ENCODE peak calls at places on chromosome 3, in ten cellular contexts. R is heart right ventricle, Q is pancreas, A is retinal pigment epithelial cell, U is aorta, N is thyroid gland, F is AG04449, S is astrocyte of the spinal cord, X is fibroblast of pulmonary artery, H is choroid plexus epithelial cell. E is an unnamed sample.

GRCh38 chr3:189664311-189664710 is 33.1 kb downstream of the TP63 start:
- DNase-seq in A (peak), R (no peak), Q (no peak), F (peak), S (peak), N (no peak), X (peak), H (peak), U (no peak), E (no peak)

GRCh38 chr3:14836049-14836468 is 17.3 kb downstream of the FGD5 start:
- DNase-seq in N (no peak), F (no peak), Q (no peak), S (no peak), A (no peak), H (no peak), X (no peak), U (peak), R (peak), E (no peak)

GRCh38 chr3:176992565-176992964 is 204.7 kb downstream of the TBL1XR1 start:
- DNase-seq in H (no peak), U (no peak), F (no peak), A (no peak), X (no peak), R (no peak), Q (no peak), N (no peak), S (no peak), E (no peak)

GRCh38 chr3:170421147-170421641 is 2.5 kb downstream of the CLDN11 start:
- DNase-seq in X (peak), N (peak), R (no peak), Q (no peak), F (no peak), U (no peak), H (peak), A (no peak), S (peak), E (no peak)

GRCh38 chr3:156317457-156317856 is 197.1 kb downstream of the KCNAB1 start:
- DNase-seq in N (no peak), F (no peak), Q (no peak), A (peak), X (peak), S (peak), H (peak), U (no peak), R (no peak), E (no peak)

GRCh38 chr3:84194032-84194431 is 764.8 kb upstream of the CADM2 start:
- DNase-seq in X (no peak), H (no peak), A (no peak), R (no peak), N (no peak), S (no peak), Q (no peak), U (no peak), F (no peak), E (no peak)

GRCh38 chr3:78734048-78734637 is 1033.7 kb downstream of the ROBO1 start:
- DNase-seq in N (no peak), Q (no peak), R (no peak), U (no peak), H (peak), F (peak), S (peak), X (peak), A (peak), E (no peak)

GRCh38 chr3:142228964-142229363 is 3.6 kb upstream of the GK5 start:
- DNase-seq in Q (no peak), A (no peak), H (no peak), F (no peak), N (no peak), S (no peak), U (no peak), X (no peak), R (no peak), E (no peak)

GRCh38 chr3:70608434-70608833 is 296.0 kb upstream of the MDFIC2 start:
- DNase-seq in Q (no peak), U (no peak), X (no peak), F (no peak), H (no peak), R (no peak), N (no peak), S (no peak), A (no peak), E (no peak)

GRCh38 chr3:24359645-24360462 is 134.8 kb downstream of the THRB start:
- DNase-seq in F (no peak), R (no peak), S (no peak), H (no peak), U (no peak), Q (no peak), N (peak), A (no peak), X (no peak), E (no peak)

GRCh38 chr3:47404955-47405790 is 24.4 kb downstream of the PTPN23 start:
- DNase-seq in A (no peak), F (no peak), H (peak), N (peak), R (peak), Q (no peak), X (peak), U (peak), S (peak), E (no peak)

GRCh38 chr3:58161435-58162398 is 49.1 kb downstream of the DNASE1L3 start:
- DNase-seq in A (peak), N (peak), H (peak), R (no peak), X (peak), S (peak), F (peak), Q (peak), U (peak), E (no peak)

GRCh38 chr3:100335137-100335833 is 728 bp downstream of the NIT2 start:
- DNase-seq in R (no peak), Q (no peak), X (peak), F (no peak), A (no peak), S (peak), N (no peak), U (peak), H (peak), E (peak)

GRCh38 chr3:53166781-53167291 is 5.8 kb downstream of the PRKCD start:
- DNase-seq in X (peak), F (no peak), U (peak), R (peak), A (no peak), S (peak), H (peak), N (peak), Q (peak), E (peak)

GRCh38 chr3:172606021-172606420 is 82.8 kb upstream of the TNFSF10 start:
- DNase-seq in U (no peak), R (no peak), A (no peak), X (peak), H (peak), N (no peak), Q (no peak), S (peak), F (no peak), E (no peak)

GRCh38 chr3:127787556-127787955 is 34.8 kb downstream of the MGLL start:
- DNase-seq in A (no peak), N (no peak), F (no peak), U (no peak), H (no peak), R (no peak), Q (no peak), X (no peak), S (no peak), E (no peak)

GRCh38 chr3:127785711-127786265 is 36.5 kb downstream of the MGLL start:
- DNase-seq in R (no peak), X (no peak), N (no peak), S (no peak), H (no peak), F (no peak), A (no peak), Q (no peak), U (no peak), E (no peak)

GRCh38 chr3:127784865-127785710 is 37.2 kb downstream of the MGLL start:
- DNase-seq in S (no peak), X (no peak), R (no peak), A (no peak), F (no peak), H (no peak), N (no peak), Q (no peak), U (no peak), E (peak)

GRCh38 chr3:127787071-127787490 is 35.2 kb downstream of the MGLL start:
- DNase-seq in F (no peak), S (no peak), X (no peak), N (no peak), Q (no peak), R (peak), A (no peak), H (no peak), U (no peak), E (no peak)

GRCh38 chr3:127786358-127787070 is 35.8 kb downstream of the MGLL start:
- DNase-seq in U (peak), F (no peak), N (peak), A (no peak), Q (no peak), H (no peak), R (peak), X (no peak), S (peak), E (peak)
- H3K4me3 ChIP-seq in U (no peak), F (no peak), N (no peak), A (no peak), Q (no peak), H (no peak), R (no peak), X (no peak), S (no peak), E (no peak)

GRCh38 chr3:149333518-149333859 is at the start of gene TM4SF18:
- DNase-seq in F (no peak), S (no peak), A (peak), Q (no peak), R (no peak), X (no peak), H (peak), U (no peak), N (no peak), E (no peak)

GRCh38 chr3:149332227-149332765 is 1.1 kb downstream of the TM4SF18 start:
- DNase-seq in X (no peak), U (no peak), N (no peak), R (no peak), A (no peak), S (no peak), H (no peak), F (no peak), Q (no peak), E (no peak)

GRCh38 chr3:149330609-149331008 is 2.8 kb downstream of the TM4SF18 start:
- DNase-seq in S (peak), X (no peak), A (no peak), H (no peak), F (no peak), R (no peak), Q (no peak), U (no peak), N (no peak), E (no peak)

GRCh38 chr3:149336925-149337324 is 3.5 kb upstream of the TM4SF18 start:
- DNase-seq in A (no peak), H (no peak), X (no peak), U (no peak), Q (no peak), R (no peak), S (no peak), N (no peak), F (no peak), E (no peak)

GRCh38 chr3:149332781-149333517 is 487 bp downstream of the TM4SF18 start:
- DNase-seq in H (peak), N (no peak), Q (no peak), U (no peak), A (peak), X (no peak), F (no peak), S (peak), R (no peak), E (no peak)
- H3K4me3 ChIP-seq in H (no peak), N (peak), Q (peak), U (no peak), A (peak), X (no peak), F (no peak), S (no peak), R (peak), E (peak)

GRCh38 chr3:65481085-65481484 is 557.6 kb downstream of the MAGI1 start:
- DNase-seq in Q (no peak), F (no peak), A (no peak), R (no peak), H (no peak), U (no peak), X (no peak), N (no peak), S (no peak), E (no peak)

GRCh38 chr3:65479967-65480366 is 558.8 kb downstream of the MAGI1 start:
- DNase-seq in A (no peak), F (no peak), U (no peak), S (peak), H (peak), N (no peak), R (no peak), X (peak), Q (no peak), E (no peak)

GRCh38 chr3:65484964-65485363 is 553.8 kb downstream of the MAGI1 start:
- DNase-seq in N (no peak), S (no peak), Q (no peak), F (no peak), A (no peak), U (no peak), X (no peak), H (no peak), R (no peak), E (no peak)

GRCh38 chr3:65485826-65486592 is 552.7 kb downstream of the MAGI1 start:
- DNase-seq in H (peak), Q (no peak), F (no peak), S (no peak), N (no peak), R (no peak), X (no peak), U (no peak), A (no peak), E (no peak)

GRCh38 chr3:65483475-65483874 is 555.2 kb downstream of the MAGI1 start:
- DNase-seq in S (peak), F (peak), U (peak), A (no peak), Q (peak), X (peak), N (peak), H (peak), R (peak), E (peak)
- H3K4me3 ChIP-seq in S (no peak), F (no peak), U (no peak), A (no peak), Q (no peak), X (no peak), N (no peak), H (no peak), R (no peak), E (no peak)

GRCh38 chr3:35643391-35643790 is 4.1 kb downstream of the ARPP21 start:
- DNase-seq in F (no peak), H (no peak), R (no peak), A (no peak), X (no peak), Q (no peak), N (no peak), S (no peak), U (no peak), E (no peak)

GRCh38 chr3:35641920-35642532 is 2.7 kb downstream of the ARPP21 start:
- DNase-seq in S (no peak), U (no peak), F (no peak), H (no peak), X (no peak), N (no peak), R (no peak), A (no peak), Q (no peak), E (no peak)

GRCh38 chr3:35648347-35648746 is 9.0 kb downstream of the ARPP21 start:
- DNase-seq in S (peak), N (no peak), X (peak), A (no peak), R (no peak), H (peak), Q (no peak), U (no peak), F (no peak), E (no peak)

GRCh38 chr3:35644461-35644860 is 5.1 kb downstream of the ARPP21 start:
- DNase-seq in R (no peak), U (no peak), H (no peak), N (no peak), Q (no peak), S (no peak), F (no peak), A (no peak), X (no peak), E (no peak)

GRCh38 chr3:35645189-35645588 is 5.9 kb downstream of the ARPP21 start:
- DNase-seq in H (no peak), S (no peak), A (no peak), R (no peak), X (no peak), N (no peak), F (no peak), U (no peak), Q (no peak), E (no peak)
- H3K4me3 ChIP-seq in H (no peak), S (no peak), A (no peak), R (no peak), X (no peak), N (no peak), F (no peak), U (no peak), Q (no peak), E (no peak)

DNA sequence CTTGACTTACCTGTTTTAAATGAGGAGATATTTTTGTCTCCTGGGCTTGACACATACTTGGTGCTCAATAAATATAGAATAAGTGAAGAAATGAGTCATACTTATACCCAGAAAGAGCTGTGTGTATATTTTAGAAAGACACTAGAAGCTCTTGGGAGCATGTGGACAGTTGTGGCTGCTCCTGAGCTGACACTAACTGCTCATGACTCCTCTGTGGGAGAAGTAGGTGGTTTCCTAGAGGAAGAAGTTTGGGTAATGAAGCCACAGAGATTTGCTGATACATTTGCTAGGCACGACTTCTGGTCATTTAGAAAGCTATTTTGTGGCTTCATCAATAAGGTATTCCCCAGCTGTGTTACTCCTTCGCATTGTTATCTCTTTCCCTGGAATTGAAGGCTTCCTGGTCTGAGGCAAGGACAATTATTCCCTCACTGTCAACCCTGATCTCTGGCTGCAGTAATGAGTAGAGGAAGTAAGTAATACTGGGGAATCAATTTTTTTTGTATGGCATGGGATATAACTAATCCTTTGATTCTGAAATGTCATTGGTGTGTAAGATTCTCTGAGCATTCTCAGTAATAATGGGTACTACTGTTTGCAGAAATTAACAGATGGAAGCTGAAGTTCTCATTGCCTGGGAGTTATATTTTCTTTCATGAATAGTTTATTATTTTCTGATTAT is 79.6 kb upstream of the DCBLD2 start:
- DNase-seq in S (peak), F (no peak), A (no peak), N (no peak), X (peak), R (no peak), H (peak), U (no peak), Q (no peak), E (no peak)
- H3K4me3 ChIP-seq in S (peak), F (no peak), A (no peak), N (no peak), X (peak), R (no peak), H (peak), U (no peak), Q (no peak), E (no peak)

DNA sequence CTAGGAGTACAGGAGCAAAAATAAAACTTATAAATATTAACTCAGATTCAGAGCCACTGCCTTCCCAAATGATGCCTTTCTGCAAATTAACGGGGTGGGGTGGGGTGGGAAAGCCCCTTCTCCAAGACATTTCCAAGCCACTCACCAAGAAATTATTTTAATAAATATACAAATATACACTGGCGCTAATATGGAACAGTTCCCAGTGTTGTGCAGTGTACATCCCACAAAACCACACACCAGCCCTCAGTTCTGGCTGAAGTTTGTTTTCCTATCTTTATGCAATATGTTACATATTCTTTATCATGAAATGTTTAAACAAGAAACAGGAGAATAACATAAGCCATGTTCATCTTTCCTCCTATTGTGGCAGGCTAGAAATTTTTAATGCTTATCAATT is 53.0 kb upstream of the GYG1 start:
- DNase-seq in Q (no peak), F (no peak), U (no peak), S (no peak), X (no peak), A (no peak), N (no peak), H (peak), R (no peak), E (no peak)
- H3K4me3 ChIP-seq in Q (no peak), F (no peak), U (no peak), S (no peak), X (no peak), A (no peak), N (no peak), H (no peak), R (no peak), E (no peak)

GRCh38 chr3:183434992-183435391 is 6.6 kb upstream of the MCF2L2 start:
- DNase-seq in U (no peak), N (no peak), H (no peak), Q (no peak), F (no peak), A (no peak), X (no peak), S (no peak), R (no peak), E (no peak)

GRCh38 chr3:183437696-183438564 is 9.5 kb upstream of the MCF2L2 start:
- DNase-seq in X (no peak), N (peak), F (no peak), Q (no peak), U (no peak), R (no peak), A (no peak), S (no peak), H (no peak), E (no peak)

GRCh38 chr3:183435701-183436100 is 7.3 kb upstream of the MCF2L2 start:
- DNase-seq in X (no peak), R (no peak), S (no peak), N (no peak), F (no peak), A (no peak), U (no peak), H (no peak), Q (no peak), E (no peak)

GRCh38 chr3:183437060-183437459 is 8.6 kb upstream of the MCF2L2 start:
- DNase-seq in U (no peak), Q (no peak), A (no peak), H (no peak), S (no peak), N (no peak), R (no peak), F (no peak), X (no peak), E (no peak)

DNA sequence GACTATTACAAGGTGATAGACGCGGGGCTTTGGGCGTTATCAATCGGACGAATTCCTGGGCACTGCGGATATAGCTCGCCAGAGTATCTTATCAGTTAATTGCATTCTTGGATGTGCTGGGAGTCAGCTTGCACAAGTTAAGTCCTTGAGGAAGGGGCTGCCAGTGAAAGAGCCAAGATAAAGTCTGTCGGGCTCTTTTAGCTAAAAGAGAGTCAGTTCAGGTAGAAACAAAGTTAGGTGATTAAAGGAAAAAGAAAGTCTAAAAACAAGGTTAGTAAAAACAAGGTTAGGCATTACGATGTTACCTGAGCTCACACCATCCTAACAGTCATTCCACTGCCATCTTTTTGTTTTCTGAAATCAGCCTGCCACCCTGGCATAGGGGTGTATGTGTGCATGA is 6.1 kb upstream of the MCF2L2 start:
- DNase-seq in R (no peak), A (no peak), U (no peak), Q (no peak), S (no peak), F (no peak), H (no peak), X (no peak), N (no peak), E (no peak)
- H3K4me3 ChIP-seq in R (no peak), A (no peak), U (no peak), Q (no peak), S (no peak), F (no peak), H (no peak), X (no peak), N (no peak), E (no peak)

E was measured in lower lobe of right lung.